ENCODE peak calls at places on chromosomes 4 and X, in eight cellular contexts. One of them, this sample, is unnamed.

GRCh38 chr4:74539043-74539790 is 94.3 kb downstream of the AREG start:
- DNase-seq in CD8-positive, alpha-beta T cell: no peak
- DNase-seq in upper lobe of right lung: no peak
- DNase-seq in CD8-positive, alpha-beta memory T cell: no peak
- DNase-seq in neural progenitor cell: no peak
- DNase-seq in ovary: no peak
- DNase-seq in tibial nerve: no peak
- DNase-seq in left lung: no peak
- DNase-seq in this sample: no peak

GRCh38 chr4:120144634-120145033 is 78.0 kb upstream of the MAD2L1 start:
- DNase-seq in CD8-positive, alpha-beta T cell: no peak
- DNase-seq in upper lobe of right lung: no peak
- DNase-seq in CD8-positive, alpha-beta memory T cell: no peak
- DNase-seq in neural progenitor cell: no peak
- DNase-seq in ovary: no peak
- DNase-seq in tibial nerve: no peak
- DNase-seq in left lung: no peak
- DNase-seq in this sample: no peak

GRCh38 chr4:121758896-121759568 is 5.9 kb downstream of the SMIM43 start:
- DNase-seq in CD8-positive, alpha-beta T cell: no peak
- DNase-seq in upper lobe of right lung: no peak
- DNase-seq in CD8-positive, alpha-beta memory T cell: no peak
- DNase-seq in neural progenitor cell: no peak
- DNase-seq in ovary: no peak
- DNase-seq in tibial nerve: no peak
- DNase-seq in left lung: no peak
- DNase-seq in this sample: no peak

GRCh38 chr4:128517739-128518510 is 230.3 kb upstream of the PGRMC2 start:
- DNase-seq in CD8-positive, alpha-beta T cell: no peak
- DNase-seq in upper lobe of right lung: no peak
- DNase-seq in CD8-positive, alpha-beta memory T cell: no peak
- DNase-seq in neural progenitor cell: peak; percentile 13
- DNase-seq in ovary: peak; percentile 68
- DNase-seq in tibial nerve: peak; percentile 17
- DNase-seq in left lung: peak; percentile 63
- DNase-seq in this sample: no peak

GRCh38 chrX:81708506-81708905 is 506.6 kb downstream of the SH3BGRL start:
- DNase-seq in CD8-positive, alpha-beta T cell: no peak
- DNase-seq in upper lobe of right lung: no peak
- DNase-seq in CD8-positive, alpha-beta memory T cell: no peak
- DNase-seq in neural progenitor cell: no peak
- DNase-seq in ovary: no peak
- DNase-seq in tibial nerve: no peak
- DNase-seq in left lung: no peak
- DNase-seq in this sample: no peak

GRCh38 chr4:155208258-155209054 is at the start of gene NPY2R:
- DNase-seq in CD8-positive, alpha-beta T cell: no peak
- DNase-seq in upper lobe of right lung: peak; percentile 58
- DNase-seq in CD8-positive, alpha-beta memory T cell: no peak
- DNase-seq in neural progenitor cell: peak; percentile 79
- DNase-seq in ovary: no peak
- DNase-seq in tibial nerve: no peak
- DNase-seq in left lung: no peak
- DNase-seq in this sample: peak; percentile 69

GRCh38 chrX:103446665-103447302 is 70.4 kb downstream of the BEX3 start:
- DNase-seq in CD8-positive, alpha-beta T cell: no peak
- DNase-seq in upper lobe of right lung: no peak
- DNase-seq in CD8-positive, alpha-beta memory T cell: no peak
- DNase-seq in neural progenitor cell: peak; percentile 46
- DNase-seq in ovary: no peak
- DNase-seq in tibial nerve: no peak
- DNase-seq in left lung: no peak
- DNase-seq in this sample: no peak

GRCh38 chr4:25457053-25457715 is 80.1 kb downstream of the ANAPC4 start:
- DNase-seq in CD8-positive, alpha-beta T cell: no peak
- DNase-seq in upper lobe of right lung: no peak
- DNase-seq in CD8-positive, alpha-beta memory T cell: no peak
- DNase-seq in neural progenitor cell: no peak
- DNase-seq in ovary: no peak
- DNase-seq in tibial nerve: no peak
- DNase-seq in left lung: no peak
- DNase-seq in this sample: no peak

GRCh38 chr4:184306949-184307348 is 89.3 kb upstream of the ENPP6 start:
- DNase-seq in CD8-positive, alpha-beta T cell: no peak
- DNase-seq in upper lobe of right lung: no peak
- DNase-seq in CD8-positive, alpha-beta memory T cell: no peak
- DNase-seq in neural progenitor cell: no peak
- DNase-seq in ovary: no peak
- DNase-seq in tibial nerve: no peak
- DNase-seq in left lung: no peak
- DNase-seq in this sample: no peak
- H3K27ac ChIP-seq in CD8-positive, alpha-beta T cell: no peak overlapping the region
- H3K27ac ChIP-seq in upper lobe of right lung: no peak overlapping the region
- H3K27ac ChIP-seq in CD8-positive, alpha-beta memory T cell: no peak overlapping the region
- H3K27ac ChIP-seq in neural progenitor cell: no peak overlapping the region
- H3K27ac ChIP-seq in ovary: no peak overlapping the region
- H3K27ac ChIP-seq in tibial nerve: no peak overlapping the region
- H3K27ac ChIP-seq in left lung: no peak overlapping the region
- H3K27ac ChIP-seq in this sample: no peak overlapping the region

DNA sequence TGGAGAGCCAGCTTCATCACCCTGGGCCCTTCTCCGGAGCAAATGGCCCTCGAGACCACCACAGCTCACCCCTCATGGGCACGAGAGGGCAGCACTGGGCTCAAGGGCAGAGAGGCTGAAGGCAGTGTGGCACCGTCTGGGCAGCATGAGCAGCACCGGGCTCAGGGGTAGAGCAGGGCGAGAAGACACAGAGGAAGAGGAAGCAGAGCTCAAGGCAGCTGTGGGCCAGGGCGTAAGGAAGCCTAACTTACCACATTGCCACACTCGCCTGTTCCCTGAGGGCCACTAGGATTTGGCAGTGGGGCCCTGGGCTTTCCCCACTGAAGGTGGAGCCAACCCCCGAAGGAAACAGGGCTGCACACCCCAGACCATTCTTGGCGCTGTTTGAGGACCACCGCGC is 15.5 kb downstream of the ZNF185 start:
- DNase-seq in CD8-positive, alpha-beta T cell: no peak
- DNase-seq in upper lobe of right lung: no peak
- DNase-seq in CD8-positive, alpha-beta memory T cell: no peak
- DNase-seq in neural progenitor cell: no peak
- DNase-seq in ovary: no peak
- DNase-seq in tibial nerve: no peak
- DNase-seq in left lung: no peak
- DNase-seq in this sample: no peak
- H3K27ac ChIP-seq in CD8-positive, alpha-beta T cell: no peak overlapping the region
- H3K27ac ChIP-seq in upper lobe of right lung: no peak overlapping the region
- H3K27ac ChIP-seq in CD8-positive, alpha-beta memory T cell: no peak overlapping the region
- H3K27ac ChIP-seq in neural progenitor cell: no peak overlapping the region
- H3K27ac ChIP-seq in ovary: no peak overlapping the region
- H3K27ac ChIP-seq in tibial nerve: no peak overlapping the region
- H3K27ac ChIP-seq in left lung: no peak overlapping the region
- H3K27ac ChIP-seq in this sample: no peak overlapping the region

GRCh38 chr4:140595065-140595464 is 26.3 kb upstream of the UCP1 start:
- DNase-seq in CD8-positive, alpha-beta T cell: no peak
- DNase-seq in upper lobe of right lung: no peak
- DNase-seq in CD8-positive, alpha-beta memory T cell: no peak
- DNase-seq in neural progenitor cell: peak; percentile 23
- DNase-seq in ovary: no peak
- DNase-seq in tibial nerve: no peak
- DNase-seq in left lung: no peak
- DNase-seq in this sample: no peak
- H3K27ac ChIP-seq in CD8-positive, alpha-beta T cell: no peak overlapping the region
- H3K27ac ChIP-seq in upper lobe of right lung: no peak overlapping the region
- H3K27ac ChIP-seq in CD8-positive, alpha-beta memory T cell: no peak overlapping the region
- H3K27ac ChIP-seq in neural progenitor cell: no peak overlapping the region
- H3K27ac ChIP-seq in ovary: no peak overlapping the region
- H3K27ac ChIP-seq in tibial nerve: no peak overlapping the region
- H3K27ac ChIP-seq in left lung: no peak overlapping the region
- H3K27ac ChIP-seq in this sample: no peak overlapping the region

DNA sequence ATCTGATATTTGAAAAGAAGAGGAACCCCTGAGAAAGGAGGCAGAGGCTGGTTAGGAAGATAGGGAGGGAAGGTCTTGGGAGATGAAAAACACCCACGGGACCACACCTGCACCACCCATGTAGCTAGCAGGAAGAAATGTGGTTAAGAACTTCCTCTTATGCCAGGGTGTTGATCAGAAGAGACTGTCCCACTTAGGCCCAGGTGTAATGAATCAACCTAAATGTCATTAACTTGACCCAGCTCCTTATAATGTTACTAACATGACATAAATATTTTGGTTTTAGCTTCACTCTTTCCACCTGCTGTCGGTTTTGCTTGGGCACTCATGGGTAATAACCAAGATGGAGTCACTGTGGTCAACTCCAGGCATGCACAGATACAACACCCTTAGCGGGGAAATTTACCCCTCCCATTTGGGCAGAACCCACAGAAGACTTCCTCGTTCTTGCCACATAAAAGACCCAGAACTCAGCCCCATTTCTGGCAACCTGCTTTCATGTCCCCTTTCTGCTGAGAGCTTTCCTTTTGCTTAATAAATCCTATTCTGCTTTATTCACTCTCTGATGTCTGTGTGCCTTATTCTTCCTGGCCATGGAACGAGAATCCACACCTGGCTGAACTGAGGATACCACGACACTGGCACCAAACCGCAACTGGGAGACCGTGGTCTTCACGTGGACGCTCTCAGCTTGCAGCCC is 46.8 kb downstream of the ZNF141 start:
- DNase-seq in CD8-positive, alpha-beta T cell: no peak
- DNase-seq in upper lobe of right lung: no peak
- DNase-seq in CD8-positive, alpha-beta memory T cell: no peak
- DNase-seq in neural progenitor cell: no peak
- DNase-seq in ovary: no peak
- DNase-seq in tibial nerve: no peak
- DNase-seq in left lung: no peak
- DNase-seq in this sample: no peak
- H3K27ac ChIP-seq in CD8-positive, alpha-beta T cell: no peak overlapping the region
- H3K27ac ChIP-seq in upper lobe of right lung: no peak overlapping the region
- H3K27ac ChIP-seq in CD8-positive, alpha-beta memory T cell: no peak overlapping the region
- H3K27ac ChIP-seq in neural progenitor cell: no peak overlapping the region
- H3K27ac ChIP-seq in ovary: no peak overlapping the region
- H3K27ac ChIP-seq in tibial nerve: no peak overlapping the region
- H3K27ac ChIP-seq in left lung: no peak overlapping the region
- H3K27ac ChIP-seq in this sample: no peak overlapping the region

GRCh38 chr4:8506006-8506372 is 65.4 kb downstream of the TRMT44 start:
- DNase-seq in CD8-positive, alpha-beta T cell: no peak
- DNase-seq in upper lobe of right lung: no peak
- DNase-seq in CD8-positive, alpha-beta memory T cell: no peak
- DNase-seq in neural progenitor cell: no peak
- DNase-seq in ovary: no peak
- DNase-seq in tibial nerve: no peak
- DNase-seq in left lung: no peak
- DNase-seq in this sample: no peak
- H3K27ac ChIP-seq in CD8-positive, alpha-beta T cell: no peak overlapping the region
- H3K27ac ChIP-seq in upper lobe of right lung: peak overlapping the region; percentile 73
- H3K27ac ChIP-seq in CD8-positive, alpha-beta memory T cell: no peak overlapping the region
- H3K27ac ChIP-seq in neural progenitor cell: no peak overlapping the region
- H3K27ac ChIP-seq in ovary: no peak overlapping the region
- H3K27ac ChIP-seq in tibial nerve: peak overlapping the region; percentile 84
- H3K27ac ChIP-seq in left lung: no peak overlapping the region
- H3K27ac ChIP-seq in this sample: no peak overlapping the region

This sample was measured in pancreas.